ENCODE peak calls at places on chromosomes 12 and 14, in ten cellular contexts. One of them, this sample, is unnamed.

GRCh38 chr14:91317381-91318313 is 73.1 kb upstream of the GPR68 start:
- DNase-seq in upper lobe of right lung: peak
- DNase-seq in body of pancreas: peak
- DNase-seq in GM12865: peak
- DNase-seq in pancreas: peak
- DNase-seq in fibroblast of the aortic adventitia: peak
- DNase-seq in heart left ventricle: peak
- DNase-seq in gastrocnemius medialis: peak
- DNase-seq in esophagus squamous epithelium: peak
- DNase-seq in transverse colon: peak
- DNase-seq in this sample: no peak

GRCh38 chr14:77120771-77121743 is 20.5 kb downstream of the ZDHHC22 start:
- DNase-seq in gastrocnemius medialis: peak
- DNase-seq in esophagus squamous epithelium: no peak
- DNase-seq in GM12865: peak
- DNase-seq in heart left ventricle: no peak
- DNase-seq in pancreas: no peak
- DNase-seq in transverse colon: peak
- DNase-seq in fibroblast of the aortic adventitia: no peak
- DNase-seq in body of pancreas: no peak
- DNase-seq in upper lobe of right lung: no peak
- DNase-seq in this sample: no peak

GRCh38 chr14:74566174-74567125 is 45.6 kb downstream of the LTBP2 start:
- DNase-seq in GM12865: no peak
- DNase-seq in fibroblast of the aortic adventitia: peak
- DNase-seq in gastrocnemius medialis: no peak
- DNase-seq in upper lobe of right lung: no peak
- DNase-seq in body of pancreas: no peak
- DNase-seq in transverse colon: no peak
- DNase-seq in esophagus squamous epithelium: no peak
- DNase-seq in pancreas: no peak
- DNase-seq in heart left ventricle: peak
- DNase-seq in this sample: no peak

GRCh38 chr12:16165506-16165905 is 112.0 kb downstream of the SLC15A5 start:
- DNase-seq in pancreas: peak
- DNase-seq in GM12865: peak
- DNase-seq in fibroblast of the aortic adventitia: peak
- DNase-seq in upper lobe of right lung: no peak
- DNase-seq in esophagus squamous epithelium: no peak
- DNase-seq in body of pancreas: peak
- DNase-seq in transverse colon: peak
- DNase-seq in gastrocnemius medialis: peak
- DNase-seq in heart left ventricle: no peak
- DNase-seq in this sample: peak

GRCh38 chr12:28424965-28425364 is 234.7 kb downstream of the CCDC91 start:
- DNase-seq in heart left ventricle: peak
- DNase-seq in transverse colon: no peak
- DNase-seq in upper lobe of right lung: no peak
- DNase-seq in gastrocnemius medialis: no peak
- DNase-seq in GM12865: no peak
- DNase-seq in esophagus squamous epithelium: no peak
- DNase-seq in body of pancreas: peak
- DNase-seq in fibroblast of the aortic adventitia: peak
- DNase-seq in pancreas: peak
- DNase-seq in this sample: peak

GRCh38 chr14:62269204-62269603 is 507.0 kb downstream of the SNAPC1 start:
- DNase-seq in esophagus squamous epithelium: no peak
- DNase-seq in body of pancreas: no peak
- DNase-seq in gastrocnemius medialis: no peak
- DNase-seq in fibroblast of the aortic adventitia: no peak
- DNase-seq in upper lobe of right lung: no peak
- DNase-seq in GM12865: no peak
- DNase-seq in pancreas: no peak
- DNase-seq in heart left ventricle: no peak
- DNase-seq in transverse colon: no peak
- DNase-seq in this sample: peak

GRCh38 chr12:115163710-115164109 is 479.7 kb upstream of the TBX3 start:
- DNase-seq in GM12865: no peak
- DNase-seq in transverse colon: no peak
- DNase-seq in upper lobe of right lung: no peak
- DNase-seq in heart left ventricle: no peak
- DNase-seq in pancreas: no peak
- DNase-seq in esophagus squamous epithelium: no peak
- DNase-seq in gastrocnemius medialis: no peak
- DNase-seq in body of pancreas: no peak
- DNase-seq in fibroblast of the aortic adventitia: no peak
- DNase-seq in this sample: no peak

GRCh38 chr12:13165578-13166120 is 30.9 kb upstream of the EMP1 start:
- DNase-seq in heart left ventricle: peak
- DNase-seq in fibroblast of the aortic adventitia: peak
- DNase-seq in transverse colon: peak
- DNase-seq in upper lobe of right lung: peak
- DNase-seq in GM12865: peak
- DNase-seq in gastrocnemius medialis: peak
- DNase-seq in pancreas: peak
- DNase-seq in esophagus squamous epithelium: no peak
- DNase-seq in body of pancreas: peak
- DNase-seq in this sample: peak

GRCh38 chr14:39217214-39217879 is 16.4 kb upstream of the MIA2 start:
- DNase-seq in fibroblast of the aortic adventitia: no peak
- DNase-seq in transverse colon: no peak
- DNase-seq in body of pancreas: no peak
- DNase-seq in pancreas: no peak
- DNase-seq in GM12865: no peak
- DNase-seq in gastrocnemius medialis: no peak
- DNase-seq in upper lobe of right lung: no peak
- DNase-seq in heart left ventricle: no peak
- DNase-seq in esophagus squamous epithelium: no peak
- DNase-seq in this sample: no peak

GRCh38 chr12:4908694-4909396 is 860 bp upstream of the KCNA1 start:
- DNase-seq in upper lobe of right lung: no peak
- DNase-seq in body of pancreas: no peak
- DNase-seq in fibroblast of the aortic adventitia: no peak
- DNase-seq in transverse colon: no peak
- DNase-seq in heart left ventricle: no peak
- DNase-seq in pancreas: no peak
- DNase-seq in GM12865: peak
- DNase-seq in esophagus squamous epithelium: no peak
- DNase-seq in gastrocnemius medialis: no peak
- DNase-seq in this sample: no peak

GRCh38 chr12:38662851-38663250 is 242.5 kb downstream of the CPNE8 start:
- DNase-seq in fibroblast of the aortic adventitia: peak
- DNase-seq in esophagus squamous epithelium: no peak
- DNase-seq in GM12865: no peak
- DNase-seq in gastrocnemius medialis: no peak
- DNase-seq in body of pancreas: no peak
- DNase-seq in transverse colon: no peak
- DNase-seq in heart left ventricle: no peak
- DNase-seq in upper lobe of right lung: no peak
- DNase-seq in pancreas: no peak
- DNase-seq in this sample: peak

GRCh38 chr12:41980390-41980789 is 164.3 kb downstream of the GXYLT1 start:
- DNase-seq in gastrocnemius medialis: no peak
- DNase-seq in upper lobe of right lung: no peak
- DNase-seq in esophagus squamous epithelium: no peak
- DNase-seq in heart left ventricle: no peak
- DNase-seq in pancreas: no peak
- DNase-seq in GM12865: no peak
- DNase-seq in transverse colon: no peak
- DNase-seq in body of pancreas: no peak
- DNase-seq in fibroblast of the aortic adventitia: no peak
- DNase-seq in this sample: no peak

GRCh38 chr14:63432228-63432627 is 110.9 kb downstream of the PPP2R5E start:
- DNase-seq in body of pancreas: no peak
- DNase-seq in gastrocnemius medialis: no peak
- DNase-seq in heart left ventricle: no peak
- DNase-seq in esophagus squamous epithelium: no peak
- DNase-seq in transverse colon: no peak
- DNase-seq in upper lobe of right lung: no peak
- DNase-seq in fibroblast of the aortic adventitia: no peak
- DNase-seq in pancreas: no peak
- DNase-seq in GM12865: no peak
- DNase-seq in this sample: no peak

GRCh38 chr14:63432888-63433552 is 110.2 kb downstream of the PPP2R5E start:
- DNase-seq in heart left ventricle: no peak
- DNase-seq in gastrocnemius medialis: no peak
- DNase-seq in fibroblast of the aortic adventitia: no peak
- DNase-seq in transverse colon: no peak
- DNase-seq in body of pancreas: no peak
- DNase-seq in esophagus squamous epithelium: no peak
- DNase-seq in upper lobe of right lung: no peak
- DNase-seq in pancreas: no peak
- DNase-seq in GM12865: peak
- DNase-seq in this sample: no peak

GRCh38 chr14:63435838-63436237 is 107.3 kb downstream of the PPP2R5E start:
- DNase-seq in pancreas: peak
- DNase-seq in transverse colon: peak
- DNase-seq in body of pancreas: peak
- DNase-seq in gastrocnemius medialis: peak
- DNase-seq in esophagus squamous epithelium: no peak
- DNase-seq in GM12865: peak
- DNase-seq in heart left ventricle: no peak
- DNase-seq in upper lobe of right lung: peak
- DNase-seq in fibroblast of the aortic adventitia: peak
- DNase-seq in this sample: peak

GRCh38 chr14:63436286-63437098 is 106.7 kb downstream of the PPP2R5E start:
- DNase-seq in transverse colon: no peak
- DNase-seq in body of pancreas: no peak
- DNase-seq in heart left ventricle: no peak
- DNase-seq in upper lobe of right lung: no peak
- DNase-seq in pancreas: no peak
- DNase-seq in gastrocnemius medialis: no peak
- DNase-seq in GM12865: no peak
- DNase-seq in esophagus squamous epithelium: no peak
- DNase-seq in fibroblast of the aortic adventitia: no peak
- DNase-seq in this sample: no peak

DNA sequence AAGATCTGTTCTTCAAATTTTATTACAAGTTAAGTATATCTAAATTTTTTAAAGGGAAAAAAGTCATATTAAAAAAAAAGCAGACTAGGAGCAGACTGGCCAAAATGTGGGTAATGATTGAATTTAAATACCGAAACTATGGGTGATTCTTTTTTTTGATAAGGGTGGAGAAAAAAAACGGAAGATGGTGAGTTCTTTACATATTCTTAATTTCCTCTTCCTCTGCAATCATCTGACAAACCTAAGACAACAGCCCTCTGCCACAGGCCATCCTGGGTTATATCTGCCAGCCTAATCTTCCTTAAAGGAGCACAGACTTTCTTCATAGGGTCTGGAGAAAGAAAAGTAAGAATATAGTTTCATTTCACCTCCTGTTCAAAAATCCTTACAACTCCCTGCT is 108.0 kb downstream of the PPP2R5E start:
- DNase-seq in heart left ventricle: no peak
- DNase-seq in fibroblast of the aortic adventitia: no peak
- DNase-seq in body of pancreas: no peak
- DNase-seq in gastrocnemius medialis: no peak
- DNase-seq in esophagus squamous epithelium: no peak
- DNase-seq in transverse colon: no peak
- DNase-seq in pancreas: no peak
- DNase-seq in GM12865: no peak
- DNase-seq in upper lobe of right lung: no peak
- DNase-seq in this sample: no peak
- H3K4me3 ChIP-seq in heart left ventricle: no peak
- H3K4me3 ChIP-seq in fibroblast of the aortic adventitia: no peak
- H3K4me3 ChIP-seq in body of pancreas: no peak
- H3K4me3 ChIP-seq in gastrocnemius medialis: no peak
- H3K4me3 ChIP-seq in esophagus squamous epithelium: no peak
- H3K4me3 ChIP-seq in transverse colon: no peak
- H3K4me3 ChIP-seq in pancreas: no peak
- H3K4me3 ChIP-seq in GM12865: no peak
- H3K4me3 ChIP-seq in upper lobe of right lung: no peak
- H3K4me3 ChIP-seq in this sample: no peak

DNA sequence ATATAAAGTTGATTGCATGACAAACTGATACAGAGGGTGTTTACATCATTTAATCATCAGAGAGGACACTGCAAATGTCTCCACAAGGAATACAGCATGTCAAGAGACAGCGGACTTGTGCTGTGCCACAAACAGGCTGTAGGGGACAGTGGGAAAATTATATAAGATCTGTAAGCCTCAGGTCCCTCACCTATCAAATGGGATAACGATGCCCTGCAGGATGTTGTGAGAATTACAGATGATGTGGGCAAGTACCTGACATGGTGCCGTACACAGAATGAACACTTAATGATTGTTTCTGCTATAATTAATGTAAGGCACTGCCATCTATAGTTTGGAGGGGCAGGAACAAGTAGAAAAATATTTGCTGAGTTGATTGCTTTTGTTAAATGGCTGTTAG is 81.9 kb upstream of the GTF2A1 start:
- DNase-seq in gastrocnemius medialis: no peak
- DNase-seq in fibroblast of the aortic adventitia: no peak
- DNase-seq in body of pancreas: no peak
- DNase-seq in GM12865: no peak
- DNase-seq in heart left ventricle: no peak
- DNase-seq in upper lobe of right lung: no peak
- DNase-seq in pancreas: no peak
- DNase-seq in esophagus squamous epithelium: no peak
- DNase-seq in transverse colon: no peak
- DNase-seq in this sample: no peak
- TF ChIP-seq CTCF in gastrocnemius medialis: no peak
- TF ChIP-seq CTCF in fibroblast of the aortic adventitia: no peak
- TF ChIP-seq CTCF in body of pancreas: no peak
- TF ChIP-seq CTCF in GM12865: peak
- TF ChIP-seq CTCF in heart left ventricle: no peak
- TF ChIP-seq CTCF in upper lobe of right lung: no peak
- TF ChIP-seq CTCF in pancreas: no peak
- TF ChIP-seq CTCF in esophagus squamous epithelium: no peak
- TF ChIP-seq CTCF in transverse colon: no peak
- TF ChIP-seq CTCF in this sample: no peak

GRCh38 chr14:68820536-68820935 is 27.7 kb upstream of the ZFP36L1 start:
- DNase-seq in pancreas: no peak
- DNase-seq in gastrocnemius medialis: no peak
- DNase-seq in fibroblast of the aortic adventitia: no peak
- DNase-seq in body of pancreas: no peak
- DNase-seq in transverse colon: no peak
- DNase-seq in heart left ventricle: no peak
- DNase-seq in GM12865: peak
- DNase-seq in esophagus squamous epithelium: no peak
- DNase-seq in upper lobe of right lung: no peak
- DNase-seq in this sample: no peak
- H3K4me3 ChIP-seq in pancreas: no peak
- H3K4me3 ChIP-seq in gastrocnemius medialis: no peak
- H3K4me3 ChIP-seq in fibroblast of the aortic adventitia: no peak
- H3K4me3 ChIP-seq in body of pancreas: no peak
- H3K4me3 ChIP-seq in transverse colon: no peak
- H3K4me3 ChIP-seq in heart left ventricle: no peak
- H3K4me3 ChIP-seq in GM12865: peak
- H3K4me3 ChIP-seq in esophagus squamous epithelium: no peak
- H3K4me3 ChIP-seq in upper lobe of right lung: no peak
- H3K4me3 ChIP-seq in this sample: no peak

DNA sequence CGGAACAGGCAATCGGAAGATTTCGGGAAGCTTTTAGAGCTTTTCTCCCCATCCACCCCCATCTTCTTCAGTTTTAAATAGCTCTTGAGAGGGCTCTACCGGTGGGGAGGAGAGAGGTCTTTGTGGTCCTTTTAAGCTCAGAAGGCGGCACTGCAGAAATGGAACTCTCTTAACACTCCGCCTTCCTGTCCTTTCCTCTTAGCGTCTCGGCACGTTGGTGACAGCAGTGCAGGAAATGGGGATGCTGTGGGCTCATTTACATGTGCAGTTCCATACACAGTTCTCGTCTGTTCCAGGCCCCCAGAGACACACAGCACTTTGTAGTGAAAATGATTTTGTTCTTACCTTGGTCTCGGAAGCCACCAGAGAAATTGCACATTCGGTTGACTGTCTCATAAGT is 50.4 kb upstream of the RIN3 start:
- DNase-seq in GM12865: no peak
- DNase-seq in transverse colon: no peak
- DNase-seq in upper lobe of right lung: no peak
- DNase-seq in heart left ventricle: no peak
- DNase-seq in fibroblast of the aortic adventitia: no peak
- DNase-seq in pancreas: no peak
- DNase-seq in gastrocnemius medialis: no peak
- DNase-seq in body of pancreas: no peak
- DNase-seq in esophagus squamous epithelium: no peak
- DNase-seq in this sample: no peak
- TF ChIP-seq CTCF in GM12865: no peak
- TF ChIP-seq CTCF in transverse colon: no peak
- TF ChIP-seq CTCF in upper lobe of right lung: no peak
- TF ChIP-seq CTCF in heart left ventricle: no peak
- TF ChIP-seq CTCF in fibroblast of the aortic adventitia: no peak
- TF ChIP-seq CTCF in pancreas: no peak
- TF ChIP-seq CTCF in gastrocnemius medialis: no peak
- TF ChIP-seq CTCF in body of pancreas: no peak
- TF ChIP-seq CTCF in esophagus squamous epithelium: no peak
- TF ChIP-seq CTCF in this sample: no peak

This sample was measured in choroid plexus epithelial cell.